ENCODE peak calls at places on chromosome 20, in six cellular contexts. F is neural progenitor cell; Z is heart right ventricle; H is aorta; R is CD8-positive, alpha-beta T cell; S is PC-9. Y is an unnamed sample. For H3K36me3, the result is how much of the 10 kb centered on the place peaks cover.

GRCh38 chr20:59567585-59568508 is 36.5 kb upstream of the PHACTR3 start:
- DNase-seq in F (no peak), Z (no peak), R (no peak), S (no peak), H (no peak), Y (no peak)

GRCh38 chr20:16405254-16405653 is 168.0 kb downstream of the KIF16B start:
- DNase-seq in F (no peak), H (no peak), Z (no peak), R (no peak), S (no peak), Y (no peak)

GRCh38 chr20:35146299-35146921 is 726 bp downstream of the EDEM2 start:
- DNase-seq in H (peak), R (peak), Z (peak), F (peak), S (no peak), Y (no peak)

GRCh38 chr20:53750827-53751393 is 157.3 kb upstream of the ZNF217 start:
- DNase-seq in S (no peak), F (no peak), R (peak), H (no peak), Z (no peak), Y (peak)

GRCh38 chr20:15818651-15819071 is 754.6 kb downstream of the KIF16B start:
- DNase-seq in F (peak), R (no peak), H (no peak), S (no peak), Z (no peak), Y (peak)

GRCh38 chr20:52167232-52167840 is 24.2 kb downstream of the ZFP64 start:
- DNase-seq in F (no peak), H (no peak), Z (no peak), R (no peak), S (no peak), Y (no peak)

GRCh38 chr20:41261790-41262717 is 55.5 kb downstream of the ZHX3 start:
- DNase-seq in R (no peak), F (no peak), Z (no peak), H (no peak), S (no peak), Y (no peak)

GRCh38 chr20:61295726-61296628 is 43.9 kb downstream of the CDH4 start:
- DNase-seq in F (no peak), S (no peak), H (no peak), R (no peak), Z (no peak), Y (no peak)

GRCh38 chr20:23093613-23094012 is 7.5 kb upstream of the CD93 start:
- DNase-seq in Z (no peak), S (no peak), H (no peak), R (no peak), F (no peak), Y (no peak)

GRCh38 chr20:51482836-51483235 is 59.7 kb downstream of the NFATC2 start:
- DNase-seq in H (no peak), Z (no peak), S (no peak), F (no peak), R (no peak), Y (no peak)

GRCh38 chr20:32925481-32926196 is 66.9 kb downstream of the EFCAB8 start:
- DNase-seq in S (no peak), H (no peak), F (no peak), Z (no peak), R (no peak), Y (no peak)

GRCh38 chr20:44805335-44805734 is 5.0 kb downstream of the RIMS4 start:
- DNase-seq in S (no peak), Z (no peak), F (no peak), H (no peak), R (no peak), Y (no peak)

GRCh38 chr20:21514553-21515251 is 838 bp upstream of the NKX2-2 start:
- DNase-seq in R (no peak), S (no peak), F (peak), Z (no peak), H (no peak), Y (no peak)

GRCh38 chr20:37349517-37350491 is 3.9 kb downstream of the SRC start:
- DNase-seq in Z (no peak), R (no peak), S (no peak), F (no peak), H (peak), Y (no peak)

GRCh38 chr20:8690074-8690473 is 378.8 kb upstream of the PLCB4 start:
- DNase-seq in S (no peak), R (no peak), Z (no peak), H (no peak), F (no peak), Y (no peak)

GRCh38 chr20:64145458-64146300 is 18.6 kb upstream of the MYT1 start:
- DNase-seq in R (no peak), H (peak), F (no peak), Z (no peak), S (no peak), Y (no peak)

GRCh38 chr20:34705383-34706021 is 1.4 kb downstream of the TP53INP2 start:
- DNase-seq in H (no peak), F (no peak), Z (peak), R (no peak), S (peak), Y (peak)

GRCh38 chr20:37640600-37641561 is 52.9 kb upstream of the CTNNBL1 start:
- DNase-seq in S (no peak), F (no peak), H (no peak), R (no peak), Z (no peak), Y (no peak)

GRCh38 chr20:13243826-13244376 is 22.8 kb downstream of the ISM1 start:
- DNase-seq in R (no peak), S (no peak), Z (no peak), H (no peak), F (no peak), Y (no peak)

GRCh38 chr20:57708694-57709673 is 831 bp downstream of the PMEPA1 start:
- DNase-seq in S (no peak), H (peak), Z (peak), F (peak), R (peak), Y (no peak)

GRCh38 chr20:5113615-5113986 is 6.2 kb downstream of the PCNA start:
- DNase-seq in H (no peak), F (no peak), R (no peak), S (no peak), Z (no peak), Y (no peak)

GRCh38 chr20:60935971-60936370 is 316.1 kb upstream of the CDH4 start:
- DNase-seq in R (no peak), Z (no peak), F (peak), S (no peak), H (no peak), Y (no peak)

GRCh38 chr20:24953621-24954133 is 4.6 kb downstream of the CST7 start:
- DNase-seq in S (no peak), F (peak), H (no peak), R (peak), Z (no peak), Y (no peak)

GRCh38 chr20:4220352-4220751 is 205.0 kb upstream of the RNF24 start:
- DNase-seq in F (no peak), Z (no peak), R (no peak), H (no peak), S (no peak), Y (no peak)

GRCh38 chr20:45469336-45470261 is at the start of gene WFDC2:
- DNase-seq in F (peak), R (no peak), S (peak), H (no peak), Z (peak), Y (peak)

GRCh38 chr20:32585011-32585518 is at the start of gene NOL4L:
- DNase-seq in F (peak), H (no peak), Z (peak), S (peak), R (peak), Y (no peak)

GRCh38 chr20:43988867-43989266 is 74.2 kb downstream of the TOX2 start:
- DNase-seq in H (no peak), R (no peak), F (no peak), S (no peak), Z (no peak), Y (no peak)

GRCh38 chr20:38168791-38169589 is 3.9 kb upstream of the TGM2 start:
- DNase-seq in H (no peak), S (peak), F (no peak), Z (no peak), R (no peak), Y (no peak)

GRCh38 chr20:63736893-63737689 is 627 bp downstream of the LIME1 start:
- DNase-seq in R (peak), Z (no peak), H (peak), S (no peak), F (no peak), Y (no peak)

DNA sequence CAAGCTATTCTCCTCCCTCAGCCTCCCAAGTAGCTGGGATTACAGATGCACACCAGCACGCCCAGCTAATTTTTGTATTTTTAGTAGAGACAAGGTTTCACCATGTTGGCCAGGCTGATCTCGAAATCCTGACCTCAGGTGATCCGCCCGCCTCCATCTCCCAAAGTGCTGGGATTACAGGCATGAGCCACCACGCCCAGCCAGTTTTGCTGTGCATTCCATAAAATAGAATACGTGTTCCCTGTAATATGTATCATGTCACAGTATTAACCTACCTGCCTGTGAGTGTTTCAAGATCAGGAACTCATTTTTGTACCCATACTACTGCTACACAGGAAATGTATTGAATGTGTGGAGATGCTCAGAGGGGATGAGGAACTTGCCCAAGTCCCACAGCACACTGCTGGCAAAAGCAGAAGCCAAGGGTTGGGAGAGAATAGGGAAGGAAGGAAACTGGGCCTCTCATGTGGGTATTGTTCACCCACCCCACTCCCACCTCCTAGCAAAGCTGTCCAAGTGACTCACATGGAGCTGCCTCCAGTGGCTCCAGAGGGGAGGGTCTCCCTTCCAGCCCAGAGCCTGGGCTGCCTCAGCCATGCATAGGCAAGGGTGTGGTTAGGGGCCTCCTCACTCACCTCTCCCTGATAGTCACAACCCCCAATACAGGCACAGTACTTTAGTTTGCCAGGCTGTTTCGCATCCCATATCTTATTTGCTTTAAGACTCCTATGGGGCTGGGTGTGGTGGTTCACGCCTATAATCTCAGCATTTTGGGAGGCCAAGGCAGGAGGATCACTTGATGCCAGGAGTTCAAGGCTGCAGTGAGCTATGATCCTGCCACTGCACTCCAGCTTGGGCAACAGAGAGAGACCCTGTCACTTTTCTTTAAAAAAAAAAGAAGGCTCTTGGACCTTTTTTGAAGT is 9.4 kb downstream of the HM13 start:
- DNase-seq in S (no peak), F (no peak), H (peak), R (no peak), Z (no peak), Y (no peak)
- H3K36me3 ChIP-seq in S (under half), F (under half), H (under half), R (under half), Z (under half), Y (under half)

GRCh38 chr20:62706344-62706743 is 2.3 kb upstream of the NTSR1 start:
- DNase-seq in F (no peak), S (no peak), R (no peak), H (no peak), Z (peak), Y (no peak)

GRCh38 chr20:62707981-62708521 is 585 bp upstream of the NTSR1 start:
- DNase-seq in R (peak), S (no peak), H (no peak), F (peak), Z (peak), Y (no peak)

GRCh38 chr20:62706857-62707256 is 1.8 kb upstream of the NTSR1 start:
- DNase-seq in H (no peak), F (no peak), Z (no peak), S (no peak), R (no peak), Y (no peak)

GRCh38 chr20:62708591-62709536 is at the start of gene NTSR1:
- DNase-seq in R (no peak), F (peak), Z (peak), S (no peak), H (no peak), Y (no peak)

DNA sequence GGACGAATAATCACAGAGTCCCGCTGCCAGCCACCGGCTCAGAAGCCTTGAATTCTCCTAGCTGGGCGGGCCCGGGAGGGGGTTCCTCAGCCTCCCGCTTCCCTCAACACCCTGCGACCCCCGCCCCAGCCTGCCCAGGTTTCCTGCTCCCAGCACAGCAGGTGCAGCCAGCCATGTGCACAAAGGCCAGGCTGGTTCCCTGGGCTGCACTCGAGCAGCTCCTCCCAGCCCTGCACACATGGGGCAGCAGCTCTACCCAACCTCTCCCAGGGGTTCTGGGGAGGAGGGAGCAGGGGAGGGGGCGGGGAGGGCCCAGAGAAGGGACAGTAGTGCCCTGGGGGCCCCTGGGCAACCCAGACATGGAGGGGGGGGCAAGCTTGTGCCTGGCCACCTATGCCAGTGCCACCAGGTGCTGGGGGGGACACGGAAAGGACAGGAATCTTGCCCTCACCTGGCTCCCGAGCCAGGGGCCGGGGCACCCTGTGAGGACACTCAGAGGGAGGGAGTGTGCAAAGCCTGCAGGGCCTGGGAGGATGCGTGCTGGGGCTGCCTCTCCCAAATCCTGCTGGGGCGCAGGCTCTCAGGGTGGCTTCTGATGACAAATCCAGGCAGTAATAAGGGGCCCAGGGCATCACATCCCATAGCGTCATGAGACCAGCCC is 1.2 kb upstream of the NTSR1 start:
- DNase-seq in R (no peak), H (no peak), F (peak), Z (peak), S (no peak), Y (no peak)
- H3K4me3 ChIP-seq in R (no peak), H (no peak), F (no peak), Z (no peak), S (no peak), Y (no peak)

GRCh38 chr20:1232538-1233111 is 6.8 kb downstream of the RAD21L1 start:
- DNase-seq in Z (no peak), H (no peak), F (no peak), R (no peak), S (no peak), Y (no peak)
- H3K36me3 ChIP-seq in Z (under half), H (under half), F (under half), R (under half), S (under half), Y (under half)

GRCh38 chr20:401682-402495 is 6.2 kb upstream of the RBCK1 start:
- DNase-seq in F (no peak), H (no peak), S (peak), Z (no peak), R (no peak), Y (no peak)
- H3K4me3 ChIP-seq in F (no peak), H (no peak), S (no peak), Z (no peak), R (no peak), Y (no peak)

DNA sequence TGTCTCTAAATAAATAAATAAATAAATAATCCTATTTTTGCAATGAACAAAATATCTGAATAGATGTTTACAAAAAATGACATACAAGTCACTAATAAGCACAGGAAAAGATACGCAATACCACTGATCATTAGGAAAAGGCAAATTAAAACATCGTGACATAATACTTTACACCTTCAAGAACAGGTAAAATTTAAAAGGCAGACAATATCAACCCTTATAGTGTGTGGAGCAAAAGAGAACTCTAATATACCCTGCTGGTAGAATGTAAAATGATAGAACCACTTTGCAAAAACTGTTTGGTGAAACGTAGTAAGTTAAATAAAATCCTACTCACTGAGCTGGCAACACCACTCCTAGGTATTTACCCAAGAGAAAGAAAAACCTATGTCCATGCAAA is 67.4 kb downstream of the ZMYND8 start:
- DNase-seq in F (no peak), Z (no peak), S (no peak), R (no peak), H (no peak), Y (no peak)
- H3K36me3 ChIP-seq in F (under half), Z (half or more), S (half or more), R (under half), H (under half), Y (under half)